ENCODE peak calls at places on chromosomes 4 and X, in four cellular contexts. V is GM12878, M is K562, R is HepG2. H is an unnamed sample.

GRCh38 chr4:67220848-67221247 is 324.5 kb downstream of the CENPC start:
- DNase-seq in V (no peak), M (no peak), R (no peak), H (no peak)

GRCh38 chr4:138163171-138163570 is 79.0 kb downstream of the SLC7A11 start:
- DNase-seq in V (no peak), M (no peak), R (no peak), H (no peak)

GRCh38 chrX:23817979-23818336 is 35.0 kb downstream of the SAT1 start:
- DNase-seq in V (no peak), M (no peak), R (no peak), H (no peak)

GRCh38 chrX:68989865-68990606 is 161.2 kb downstream of the EFNB1 start:
- DNase-seq in V (no peak), M (no peak), R (no peak), H (peak; percentile 72)

GRCh38 chr4:89275587-89275986 is 32.0 kb downstream of the GPRIN3 start:
- DNase-seq in V (no peak), M (no peak), R (no peak), H (no peak)

GRCh38 chr4:27050731-27051130 is 190.1 kb downstream of the STIM2 start:
- DNase-seq in V (no peak), M (no peak), R (no peak), H (no peak)

GRCh38 chr4:20383969-20384368 is 132.3 kb downstream of the SLIT2 start:
- DNase-seq in V (no peak), M (no peak), R (no peak), H (no peak)

GRCh38 chr4:156775803-156776202 is 195.8 kb downstream of the PDGFC start:
- DNase-seq in V (no peak), M (no peak), R (no peak), H (no peak)

GRCh38 chrX:128897611-128898010 is 625.7 kb downstream of the SMARCA1 start:
- DNase-seq in V (no peak), M (no peak), R (no peak), H (no peak)

GRCh38 chrX:153568612-153569011 is 30.3 kb downstream of the CCNQ start:
- DNase-seq in V (no peak), M (peak; percentile 23), R (no peak), H (no peak)

GRCh38 chr4:126856906-126857305 is 775.9 kb upstream of the INTU start:
- DNase-seq in V (no peak), M (no peak), R (no peak), H (no peak)

GRCh38 chrX:129957241-129958099 is 25.0 kb upstream of the BCORL1 start:
- DNase-seq in V (peak; percentile 34), M (peak; percentile 89), R (no peak), H (peak; percentile 85)

GRCh38 chr4:87975466-87975865 is at the start of gene SPP1:
- DNase-seq in V (no peak), M (no peak), R (peak; percentile 66), H (peak; percentile 52)

GRCh38 chr4:140308366-140309123 is 64.9 kb upstream of the SCOC start:
- DNase-seq in V (no peak), M (no peak), R (no peak), H (no peak)

GRCh38 chr4:3054169-3054759 is 20.1 kb downstream of the HTT-AS start:
- DNase-seq in V (no peak), M (no peak), R (no peak), H (no peak)

GRCh38 chrX:71581210-71581609 is 3.0 kb downstream of the GCNA start:
- DNase-seq in V (no peak), M (no peak), R (no peak), H (no peak)

GRCh38 chr4:147830987-147831386 is 99.1 kb downstream of the ARHGAP10 start:
- DNase-seq in V (no peak), M (no peak), R (no peak), H (no peak)

GRCh38 chrX:7515681-7516413 is 327.1 kb upstream of the VCX start:
- DNase-seq in V (no peak), M (no peak), R (no peak), H (no peak)

GRCh38 chrX:9320940-9321339 is 143.9 kb upstream of the TBL1X start:
- DNase-seq in V (no peak), M (no peak), R (no peak), H (no peak)

GRCh38 chr4:70603856-70604255 is 11.8 kb downstream of the AMBN start:
- DNase-seq in V (no peak), M (no peak), R (no peak), H (no peak)

GRCh38 chrX:86002076-86002896 is 45.1 kb downstream of the CHM start:
- DNase-seq in V (no peak), M (peak; percentile 11), R (peak; percentile 83), H (no peak)

GRCh38 chr4:113961322-113961698 is 18.1 kb downstream of the ARSJ start:
- DNase-seq in V (no peak), M (no peak), R (no peak), H (no peak)

GRCh38 chrX:1492421-1493012 is 39.8 kb upstream of the ASMTL start:
- DNase-seq in V (no peak), M (no peak), R (no peak), H (no peak)

GRCh38 chr4:2402453-2402852 is 16.0 kb downstream of the ZFYVE28 start:
- DNase-seq in V (no peak), M (no peak), R (no peak), H (no peak)

GRCh38 chr4:132710971-132711370 is 438.1 kb upstream of the PCDH10 start:
- DNase-seq in V (no peak), M (no peak), R (no peak), H (no peak)

GRCh38 chr4:142955501-142955900 is 109.4 kb upstream of the INPP4B start:
- DNase-seq in V (no peak), M (no peak), R (no peak), H (no peak)
- TF ChIP-seq FOXK2 in V (no peak), M (no peak), R (no peak), H (no peak)

DNA sequence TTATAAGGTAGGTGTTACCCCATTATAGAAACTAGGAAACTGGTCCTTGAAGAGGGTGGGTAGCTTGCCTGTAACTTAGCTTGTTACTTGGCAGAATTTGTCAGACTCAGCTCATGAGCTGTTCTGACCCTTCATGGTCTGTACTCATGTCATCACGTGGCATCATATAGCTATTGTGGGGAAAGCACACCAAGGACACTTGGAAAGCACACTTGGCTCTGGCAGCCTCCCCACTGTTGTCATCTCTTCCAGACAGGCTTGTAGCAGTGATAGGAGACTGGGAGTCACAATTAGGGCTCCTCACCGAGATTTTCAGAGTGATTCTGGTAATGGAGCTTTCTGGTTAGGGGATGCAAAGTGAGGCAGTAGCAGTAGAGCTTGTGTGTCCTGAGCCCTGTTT is 30.4 kb downstream of the ADH5 start:
- DNase-seq in V (no peak), M (no peak), R (no peak), H (no peak)
- TF ChIP-seq FOXK2 in V (no peak), M (no peak), R (no peak), H (no peak)

GRCh38 chr4:110306363-110306762 is 107.9 kb upstream of the ELOVL6 start:
- DNase-seq in V (no peak), M (no peak), R (no peak), H (no peak)
- TF ChIP-seq FOXK2 in V (no peak), M (no peak), R (no peak), H (no peak)

DNA sequence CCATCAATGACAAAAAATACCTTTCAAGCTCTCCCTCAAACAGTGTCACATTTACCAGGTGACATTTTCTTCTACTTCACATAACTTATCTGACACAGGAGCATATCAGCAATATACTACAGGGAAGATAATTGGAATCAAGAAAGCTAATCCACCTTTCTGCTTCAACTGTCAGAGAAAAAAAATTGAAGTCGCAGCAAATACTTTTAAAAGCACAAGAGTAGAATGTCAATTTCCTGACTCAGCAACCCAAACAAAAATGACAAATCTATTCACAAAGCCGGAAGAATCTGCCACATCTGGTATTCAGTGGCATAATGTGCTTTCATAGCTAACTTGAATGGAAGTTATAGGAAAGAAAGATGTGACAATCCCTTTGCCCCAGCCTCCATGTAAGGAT is 36.7 kb downstream of the AGA start:
- DNase-seq in V (no peak), M (no peak), R (no peak), H (no peak)
- TF ChIP-seq FOXK2 in V (no peak), M (no peak), R (no peak), H (no peak)

H was measured in HEK293T.